ENCODE peak calls at places on chromosome 16, in ten cellular contexts. Y is PC-9, X is AG04449, P is fibroblast of lung, T is CD14-positive monocyte, N is mesothelial cell of epicardium, U is left lung, K is epithelial cell of proximal tubule, O is WERI-Rb-1, Q is gastrocnemius medialis. M is an unnamed sample.

GRCh38 chr16:12819126-12820117 is 15.7 kb upstream of the CPPED1 start:
- DNase-seq in K (no peak), Q (peak; percentile 9), P (peak; percentile 20), T (peak; percentile 62), Y (no peak), U (peak; percentile 94), O (peak; percentile 87), X (no peak), N (peak; percentile 79), M (peak; percentile 65)

GRCh38 chr16:74064120-74064735 is 232.4 kb upstream of the PSMD7 start:
- DNase-seq in U (no peak), Y (no peak), Q (no peak), K (no peak), X (no peak), O (no peak), N (no peak), P (no peak), T (no peak), M (no peak)

GRCh38 chr16:27999687-28000086 is 63.8 kb downstream of the GSG1L start:
- DNase-seq in U (no peak), X (no peak), Y (no peak), P (peak; percentile 7), Q (no peak), T (no peak), K (no peak), O (no peak), N (no peak), M (no peak)

GRCh38 chr16:55949518-55949917 is 74.3 kb upstream of the CES5A start:
- DNase-seq in X (no peak), U (no peak), P (peak; percentile 67), K (peak; percentile 3), Y (no peak), O (no peak), N (no peak), T (no peak), Q (no peak), M (no peak)

GRCh38 chr16:29994613-29995329 is 646 bp downstream of the HIRIP3 start:
- DNase-seq in O (peak; percentile 81), U (peak; percentile 94), N (no peak), Q (no peak), X (no peak), T (no peak), P (peak; percentile 43), K (no peak), Y (peak; percentile 81), M (peak; percentile 87)

GRCh38 chr16:23952128-23953041 is 116.6 kb downstream of the PRKCB start:
- DNase-seq in U (no peak), P (peak; percentile 18), X (no peak), O (peak; percentile 28), Y (no peak), Q (no peak), K (no peak), N (peak; percentile 39), T (peak; percentile 75), M (no peak)

GRCh38 chr16:23145608-23146007 is 3.6 kb downstream of the USP31 start:
- DNase-seq in Q (no peak), Y (peak; percentile 63), K (peak; percentile 97), O (no peak), T (no peak), U (no peak), P (peak; percentile 85), X (no peak), N (no peak), M (no peak)

GRCh38 chr16:2026461-2027023 is at the start of gene NHERF2:
- DNase-seq in P (no peak), K (no peak), Q (no peak), X (no peak), T (no peak), Y (no peak), N (no peak), O (peak; percentile 38), U (peak; percentile 84), M (peak; percentile 71)

DNA sequence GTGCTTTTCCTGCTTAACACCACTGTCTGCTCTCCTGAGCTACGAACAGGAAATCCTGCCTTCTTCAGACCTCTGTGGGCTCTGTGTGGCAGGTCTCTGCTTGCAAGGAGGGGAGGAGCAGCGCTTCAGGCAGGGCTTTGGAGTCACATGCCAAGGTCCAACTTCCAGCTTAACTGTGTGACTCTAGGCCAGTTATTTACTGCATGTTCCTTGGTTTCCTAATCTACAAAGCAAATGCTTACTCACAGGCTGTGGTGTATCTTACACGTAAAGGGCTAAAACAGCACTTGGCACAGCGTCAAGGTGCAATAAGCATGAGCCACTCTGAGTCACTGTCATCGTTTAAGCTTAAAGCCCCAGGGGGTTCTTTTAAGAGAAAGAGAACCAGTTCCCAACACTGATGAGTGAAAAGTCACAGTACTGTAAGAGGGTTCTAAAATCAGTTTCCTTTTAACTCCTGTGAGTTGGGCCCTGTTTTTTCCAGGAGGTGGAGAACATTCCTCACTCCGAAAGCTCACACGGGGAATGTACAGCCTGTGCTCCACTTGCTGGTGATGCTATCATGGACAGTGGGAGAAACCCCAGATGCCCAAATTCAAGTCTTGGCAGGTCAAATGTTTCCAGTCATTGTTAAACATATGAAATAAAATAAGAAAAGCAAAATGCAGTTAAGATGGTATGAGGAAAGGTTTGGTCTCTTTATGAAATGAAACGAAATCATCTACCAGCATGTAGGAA is 54.1 kb upstream of the BCAR1 start:
- DNase-seq in U (no peak), T (no peak), N (peak; percentile 54), P (peak; percentile 100), O (peak; percentile 48), Y (peak; percentile 100), K (peak; percentile 100), Q (peak; percentile 87), X (peak; percentile 99), M (peak; percentile 56)
- TF ChIP-seq CTCF in U (no peak), T (no peak), N (no peak), P (no peak), O (no peak), Y (no peak), K (peak; percentile 22), Q (no peak), X (no peak), M (no peak)

GRCh38 chr16:57536306-57537193 is at the start of gene CCDC102A:
- DNase-seq in T (no peak), Y (no peak), Q (no peak), U (no peak), X (no peak), N (peak; percentile 54), O (peak; percentile 20), K (no peak), P (peak; percentile 54), M (peak; percentile 75)

GRCh38 chr16:57534337-57534880 is 2.0 kb downstream of the CCDC102A start:
- DNase-seq in T (no peak), O (peak; percentile 0), N (peak; percentile 19), X (no peak), Q (no peak), Y (no peak), P (no peak), U (no peak), K (no peak), M (no peak)

GRCh38 chr16:57537194-57537505 is 779 bp upstream of the CCDC102A start:
- DNase-seq in Q (no peak), T (no peak), X (no peak), O (no peak), Y (no peak), P (no peak), K (no peak), U (no peak), N (no peak), M (no peak)

GRCh38 chr16:57534881-57535658 is 1.3 kb downstream of the CCDC102A start:
- DNase-seq in Q (no peak), O (peak; percentile 4), T (no peak), X (no peak), K (no peak), P (no peak), U (no peak), N (peak; percentile 37), Y (no peak), M (peak; percentile 32)

DNA sequence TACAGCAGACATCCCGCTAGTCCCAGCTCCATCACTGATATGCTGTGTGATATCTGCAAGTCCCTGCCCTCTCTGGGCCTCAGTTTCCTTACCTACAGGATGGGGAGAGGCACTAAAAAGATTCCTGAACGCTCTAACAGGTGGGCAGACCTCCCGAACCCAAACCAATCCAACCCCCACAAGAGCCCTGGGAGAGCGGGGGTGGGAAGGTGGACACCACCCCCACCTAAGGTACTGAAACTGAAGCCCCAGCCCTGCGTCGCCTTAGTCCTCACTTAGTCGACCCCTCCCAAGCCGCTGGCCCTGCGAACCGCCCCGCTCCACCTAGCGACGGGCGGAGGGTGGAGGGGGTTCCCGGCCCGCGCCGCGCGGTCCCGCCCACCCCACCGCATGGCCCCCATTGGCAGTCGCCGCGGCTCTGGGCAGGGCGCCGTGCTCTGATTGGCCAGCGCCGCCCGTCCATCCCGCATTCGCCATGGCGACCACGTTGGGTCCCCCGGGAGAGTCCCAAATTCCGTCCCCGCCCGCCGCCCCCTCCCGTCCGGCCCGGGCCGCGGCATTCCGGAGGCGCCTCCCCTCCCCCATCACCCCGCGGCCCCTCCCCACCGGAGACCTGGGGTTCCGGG is 578 bp downstream of the CCDC102A start:
- DNase-seq in O (peak; percentile 93), Q (peak; percentile 78), Y (peak; percentile 62), T (peak; percentile 73), P (peak; percentile 90), U (peak; percentile 93), N (peak; percentile 94), X (no peak), K (no peak), M (peak; percentile 99)
- TF ChIP-seq CTCF in O (no peak), Q (no peak), Y (no peak), T (no peak), P (no peak), U (no peak), N (no peak), X (peak; percentile 38), K (peak; percentile 19), M (peak; percentile 32)

DNA sequence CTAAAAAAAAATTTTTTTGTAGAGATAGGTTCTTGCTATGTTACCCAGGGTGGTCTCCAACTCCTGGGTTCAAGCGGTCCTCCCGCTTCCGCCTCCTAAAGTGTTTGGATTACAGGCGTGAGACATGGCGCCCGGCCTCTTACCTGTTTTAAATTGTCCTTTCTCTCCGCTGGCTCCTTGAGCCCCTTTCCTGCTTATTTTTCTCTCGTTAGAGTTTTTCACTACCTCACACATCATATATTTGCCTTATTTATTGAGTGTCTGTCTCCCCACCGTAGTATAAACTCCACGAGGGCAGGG is 760 bp upstream of the SEC14L5 start:
- DNase-seq in Q (no peak), Y (no peak), X (no peak), P (no peak), U (no peak), O (no peak), T (no peak), N (no peak), K (no peak), M (no peak)
- TF ChIP-seq CTCF in Q (no peak), Y (no peak), X (no peak), P (no peak), U (no peak), O (no peak), T (no peak), N (no peak), K (no peak), M (no peak)

GRCh38 chr16:72023962-72024361 is 15.4 kb downstream of the DHODH start:
- DNase-seq in U (no peak), Q (no peak), P (no peak), X (no peak), O (no peak), T (no peak), K (no peak), Y (no peak), N (no peak), M (no peak)

GRCh38 chr16:72024862-72025382 is 16.4 kb downstream of the DHODH start:
- DNase-seq in N (no peak), K (no peak), P (no peak), Q (no peak), O (no peak), U (no peak), X (no peak), Y (no peak), T (no peak), M (no peak)

GRCh38 chr16:72029567-72030271 is 21.2 kb downstream of the DHODH start:
- DNase-seq in O (no peak), X (no peak), Y (no peak), N (no peak), T (no peak), Q (no peak), K (no peak), U (no peak), P (no peak), M (no peak)

GRCh38 chr16:72027669-72028378 is 19.3 kb downstream of the DHODH start:
- DNase-seq in P (no peak), U (no peak), Y (no peak), Q (no peak), K (no peak), N (no peak), X (no peak), T (no peak), O (no peak), M (no peak)

GRCh38 chr16:72025404-72026114 is 17.0 kb downstream of the DHODH start:
- DNase-seq in Q (no peak), T (no peak), P (no peak), O (no peak), N (no peak), U (no peak), Y (no peak), K (no peak), X (no peak), M (no peak)
- TF ChIP-seq CTCF in Q (no peak), T (no peak), P (no peak), O (no peak), N (no peak), U (no peak), Y (no peak), K (no peak), X (no peak), M (no peak)